ENCODE peak calls at places on chromosome 7, in eight cellular contexts. T, H, A, X, B, Y, Q and F are unnamed samples. For H3K9me3, the result is how much of the 10 kb centered on the place peaks cover.

GRCh38 chr7:149302865-149303264 is 40.9 kb downstream of the ZNF783 start:
- DNase-seq in T (no peak), H (no peak), A (no peak), X (no peak), B (no peak), Y (no peak), Q (no peak), F (no peak)

GRCh38 chr7:1847260-1848001 is 177.4 kb downstream of the ELFN1 start:
- DNase-seq in T (peak), H (no peak), A (no peak), X (no peak), B (no peak), Y (peak), Q (no peak), F (no peak)

GRCh38 chr7:153510674-153511073 is 541.5 kb upstream of the DPP6 start:
- DNase-seq in T (no peak), H (no peak), A (no peak), X (no peak), B (no peak), Y (no peak), Q (no peak), F (no peak)

GRCh38 chr7:3176112-3176836 is 124.8 kb upstream of the SDK1 start:
- DNase-seq in T (no peak), H (no peak), A (no peak), X (no peak), B (no peak), Y (no peak), Q (no peak), F (no peak)

GRCh38 chr7:112763298-112763697 is 26.9 kb downstream of the TMEM168 start:
- DNase-seq in T (no peak), H (no peak), A (no peak), X (no peak), B (no peak), Y (no peak), Q (no peak), F (no peak)

GRCh38 chr7:16431646-16432424 is 10.5 kb upstream of the CRPPA start:
- DNase-seq in T (no peak), H (no peak), A (no peak), X (peak), B (no peak), Y (no peak), Q (peak), F (no peak)

GRCh38 chr7:73585196-73585595 is 6.8 kb upstream of the TBL2 start:
- DNase-seq in T (no peak), H (no peak), A (no peak), X (no peak), B (no peak), Y (peak), Q (no peak), F (no peak)

GRCh38 chr7:4965295-4966022 is 6.5 kb upstream of the MMD2 start:
- DNase-seq in T (no peak), H (no peak), A (no peak), X (no peak), B (no peak), Y (no peak), Q (no peak), F (no peak)

GRCh38 chr7:6226194-6226799 is 46.1 kb downstream of the CYTH3 start:
- DNase-seq in T (no peak), H (no peak), A (no peak), X (no peak), B (no peak), Y (no peak), Q (no peak), F (no peak)

GRCh38 chr7:104903044-104903443 is 111.0 kb upstream of the KMT2E start:
- DNase-seq in T (no peak), H (no peak), A (no peak), X (no peak), B (no peak), Y (no peak), Q (peak), F (no peak)

GRCh38 chr7:90629306-90629918 is 33.3 kb downstream of the CDK14 start:
- DNase-seq in T (no peak), H (no peak), A (no peak), X (peak), B (no peak), Y (no peak), Q (peak), F (peak)

GRCh38 chr7:43467846-43468245 is 115.1 kb upstream of the STK17A start:
- DNase-seq in T (no peak), H (no peak), A (no peak), X (no peak), B (no peak), Y (no peak), Q (no peak), F (no peak)

GRCh38 chr7:123732413-123733091 is 16.3 kb downstream of the WASL start:
- DNase-seq in T (no peak), H (no peak), A (no peak), X (no peak), B (no peak), Y (no peak), Q (no peak), F (no peak)

GRCh38 chr7:93165447-93165846 is 17.3 kb upstream of the SAMD9L start:
- DNase-seq in T (no peak), H (no peak), A (no peak), X (no peak), B (no peak), Y (no peak), Q (no peak), F (no peak)

GRCh38 chr7:114852275-114852674 is 69.6 kb upstream of the MDFIC start:
- DNase-seq in T (no peak), H (no peak), A (no peak), X (no peak), B (no peak), Y (no peak), Q (no peak), F (no peak)

GRCh38 chr7:36746347-36746746 is 22.1 kb upstream of the AOAH start:
- DNase-seq in T (peak), H (no peak), A (no peak), X (no peak), B (no peak), Y (no peak), Q (no peak), F (no peak)

GRCh38 chr7:133155121-133155520 is 73.2 kb upstream of the CHCHD3 start:
- DNase-seq in T (no peak), H (no peak), A (no peak), X (no peak), B (no peak), Y (no peak), Q (no peak), F (no peak)

GRCh38 chr7:38229386-38229785 is 44.0 kb downstream of the TARP start:
- DNase-seq in T (no peak), H (no peak), A (no peak), X (no peak), B (no peak), Y (no peak), Q (no peak), F (no peak)

GRCh38 chr7:5779108-5779507 is 2.4 kb downstream of the RNF216 start:
- DNase-seq in T (no peak), H (no peak), A (no peak), X (no peak), B (no peak), Y (no peak), Q (no peak), F (no peak)

GRCh38 chr7:73669316-73669715 is 1.7 kb downstream of the VPS37D start:
- DNase-seq in T (no peak), H (no peak), A (no peak), X (peak), B (no peak), Y (peak), Q (no peak), F (no peak)

GRCh38 chr7:40186586-40186985 is 51.8 kb downstream of the SUGCT start:
- DNase-seq in T (no peak), H (no peak), A (no peak), X (no peak), B (no peak), Y (no peak), Q (peak), F (no peak)

GRCh38 chr7:12493866-12494265 is 76.7 kb upstream of the SCIN start:
- DNase-seq in T (no peak), H (no peak), A (no peak), X (no peak), B (no peak), Y (no peak), Q (no peak), F (no peak)

GRCh38 chr7:37942934-37943610 is 22.6 kb downstream of the EPDR1 start:
- DNase-seq in T (peak), H (peak), A (peak), X (peak), B (peak), Y (peak), Q (no peak), F (peak)

DNA sequence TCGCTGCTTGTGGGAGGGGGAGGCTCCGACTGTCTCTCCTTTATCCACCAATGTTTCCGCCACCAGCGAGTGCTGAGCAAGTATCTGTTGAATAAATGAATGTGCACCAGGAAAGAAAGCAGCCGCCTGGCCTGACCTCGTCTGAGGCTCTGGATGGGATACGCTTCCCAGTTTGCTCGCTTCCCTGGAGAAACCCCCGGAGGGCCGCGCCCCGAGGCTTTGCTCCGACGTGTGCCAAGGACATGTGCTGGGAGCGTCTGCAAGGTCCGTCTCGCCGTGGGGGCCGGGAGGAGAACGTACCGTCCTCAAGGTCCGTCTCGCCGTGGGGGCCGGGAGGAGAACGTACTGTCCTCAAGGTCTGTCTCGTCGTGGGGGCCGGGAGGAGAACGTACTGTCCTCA is 536.4 kb downstream of the DNAJB6 start:
- DNase-seq in T (no peak), H (no peak), A (no peak), X (no peak), B (no peak), Y (no peak), Q (no peak), F (no peak)
- H3K9me3 ChIP-seq in T (under half), H (under half), A (under half), X (under half), B (under half), Y (under half), Q (under half), F (under half)

GRCh38 chr7:50953303-50953702 is 170.6 kb upstream of the GRB10 start:
- DNase-seq in T (no peak), H (no peak), A (no peak), X (no peak), B (no peak), Y (no peak), Q (no peak), F (peak)

GRCh38 chr7:50956522-50957155 is 173.9 kb upstream of the GRB10 start:
- DNase-seq in T (no peak), H (no peak), A (no peak), X (no peak), B (no peak), Y (no peak), Q (no peak), F (no peak)

GRCh38 chr7:50954245-50954644 is 171.5 kb upstream of the GRB10 start:
- DNase-seq in T (no peak), H (no peak), A (no peak), X (no peak), B (no peak), Y (no peak), Q (no peak), F (no peak)

GRCh38 chr7:50953820-50954219 is 171.1 kb upstream of the GRB10 start:
- DNase-seq in T (no peak), H (no peak), A (no peak), X (peak), B (no peak), Y (no peak), Q (no peak), F (no peak)

DNA sequence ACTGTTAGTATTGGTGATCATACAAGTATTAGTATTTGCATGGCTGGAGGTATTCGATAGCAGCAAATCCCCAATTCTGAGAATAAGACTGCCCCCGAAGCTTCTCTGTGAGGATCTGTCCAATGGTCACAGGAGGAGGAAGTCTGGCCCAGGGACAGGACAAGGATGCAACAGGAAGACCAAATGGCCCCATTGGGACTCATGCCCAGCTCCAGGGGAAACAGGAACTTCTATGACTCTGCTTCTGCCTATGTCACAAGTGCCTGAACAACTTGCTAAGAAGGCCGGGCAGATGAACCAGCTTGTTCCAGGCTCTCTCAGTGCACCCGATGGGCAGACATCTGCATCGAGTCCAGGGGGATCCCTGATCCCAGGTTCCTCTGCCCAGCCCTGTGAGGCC is 172.0 kb upstream of the GRB10 start:
- DNase-seq in T (no peak), H (no peak), A (no peak), X (no peak), B (peak), Y (no peak), Q (no peak), F (no peak)
- H3K27ac ChIP-seq in T (no peak), H (no peak), A (no peak), X (no peak), B (no peak), Y (no peak), Q (no peak), F (no peak)

DNA sequence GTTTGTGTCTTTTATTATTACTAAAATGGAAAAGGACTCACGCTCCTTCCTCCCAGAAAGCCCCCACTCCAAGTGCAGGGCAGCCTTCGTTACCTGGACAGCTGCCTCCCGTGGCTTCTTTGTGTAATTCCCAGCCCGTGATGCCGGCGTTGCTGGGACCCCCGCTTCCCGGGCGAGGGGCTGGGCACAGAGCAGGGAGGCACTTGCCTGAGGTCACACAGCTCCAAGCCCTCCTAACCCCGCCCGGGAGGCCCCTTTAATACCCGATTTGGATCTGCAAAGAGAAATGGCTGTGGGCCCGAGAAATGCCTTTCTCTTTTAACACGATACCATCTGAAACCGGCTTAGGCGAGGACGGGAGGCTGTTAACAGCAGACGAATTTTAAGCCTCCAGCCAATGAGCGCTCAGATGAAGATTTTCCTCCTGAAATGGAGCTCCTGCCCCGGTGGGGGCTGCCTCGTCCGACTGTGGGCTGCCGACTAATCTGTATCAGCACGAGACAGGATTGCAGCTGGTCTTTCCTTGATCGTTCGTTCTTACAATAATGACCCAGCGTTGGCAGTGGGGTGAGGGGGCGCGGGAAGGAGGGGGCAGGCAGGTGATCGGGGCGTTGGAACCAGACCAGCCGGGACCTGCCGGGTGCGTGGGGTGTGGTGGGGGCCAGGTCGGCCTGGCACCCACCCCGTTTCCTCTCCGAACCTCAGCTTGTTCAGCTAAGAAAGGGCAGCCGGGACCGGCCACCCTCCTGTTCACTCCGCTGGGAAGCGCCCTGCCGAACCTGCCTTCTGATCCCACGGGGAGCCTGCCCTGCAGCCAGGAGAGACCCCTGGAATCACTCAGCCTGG is 36.3 kb upstream of the FOXL3 start:
- DNase-seq in T (peak), H (no peak), A (no peak), X (no peak), B (no peak), Y (peak), Q (no peak), F (no peak)
- H3K9me3 ChIP-seq in T (under half), H (under half), A (under half), X (under half), B (under half), Y (under half), Q (under half), F (under half)

GRCh38 chr7:140653319-140654108 is 12.9 kb upstream of the DENND2A start:
- DNase-seq in T (peak), H (peak), A (peak), X (peak), B (peak), Y (no peak), Q (peak), F (peak)

GRCh38 chr7:140654661-140655060 is 14.0 kb upstream of the DENND2A start:
- DNase-seq in T (no peak), H (no peak), A (no peak), X (no peak), B (no peak), Y (no peak), Q (no peak), F (no peak)

GRCh38 chr7:140654109-140654387 is 13.4 kb upstream of the DENND2A start:
- DNase-seq in T (no peak), H (no peak), A (no peak), X (no peak), B (no peak), Y (no peak), Q (no peak), F (no peak)

GRCh38 chr7:140656548-140657515 is 15.9 kb upstream of the ADCK2 start:
- DNase-seq in T (peak), H (peak), A (peak), X (no peak), B (peak), Y (peak), Q (peak), F (no peak)

DNA sequence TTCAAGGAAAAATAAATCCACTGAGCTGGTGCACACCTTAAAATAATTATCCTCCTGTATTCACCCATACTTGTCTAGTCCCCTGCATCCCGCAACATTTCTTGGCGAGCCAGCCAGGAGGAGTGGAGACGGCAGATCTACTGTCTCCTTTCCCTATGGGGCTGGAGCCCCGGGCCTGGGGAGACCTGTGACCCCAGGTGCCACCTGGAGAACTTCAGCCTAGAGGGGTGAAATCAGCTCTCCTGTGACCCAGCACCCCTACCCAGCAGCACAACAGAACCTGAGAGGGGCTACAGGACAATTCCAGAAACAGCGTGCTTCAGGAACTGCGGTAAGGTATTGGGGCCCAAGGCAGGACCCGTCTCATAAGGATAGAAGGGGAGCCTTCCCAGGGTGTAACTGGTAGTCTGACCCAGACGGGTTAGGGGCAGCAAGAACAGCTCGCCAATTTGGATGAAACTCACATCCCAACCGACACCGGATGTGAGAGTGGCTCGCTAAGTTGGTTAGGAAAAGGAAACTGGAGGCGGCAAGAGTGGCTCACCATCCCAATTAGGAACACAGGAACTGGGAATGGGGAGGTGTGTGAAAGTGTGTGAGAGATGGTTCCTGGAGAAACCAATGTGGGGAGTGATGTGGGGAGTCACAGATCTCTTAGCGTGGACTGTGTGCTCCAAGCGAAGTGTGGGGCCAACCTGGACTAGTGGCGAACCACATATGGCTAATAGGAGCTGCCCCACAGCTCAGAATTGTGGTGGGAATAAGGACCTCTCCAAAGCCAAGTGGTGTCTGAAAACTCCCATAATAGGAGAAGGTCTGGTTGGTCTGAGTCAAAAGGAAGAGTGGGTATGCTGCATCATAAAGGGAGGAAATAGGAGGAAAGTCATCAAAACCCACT is 15.1 kb upstream of the DENND2A start:
- DNase-seq in T (peak), H (no peak), A (no peak), X (no peak), B (no peak), Y (no peak), Q (peak), F (no peak)
- H3K27ac ChIP-seq in T (no peak), H (no peak), A (no peak), X (no peak), B (no peak), Y (peak), Q (no peak), F (no peak)

DNA sequence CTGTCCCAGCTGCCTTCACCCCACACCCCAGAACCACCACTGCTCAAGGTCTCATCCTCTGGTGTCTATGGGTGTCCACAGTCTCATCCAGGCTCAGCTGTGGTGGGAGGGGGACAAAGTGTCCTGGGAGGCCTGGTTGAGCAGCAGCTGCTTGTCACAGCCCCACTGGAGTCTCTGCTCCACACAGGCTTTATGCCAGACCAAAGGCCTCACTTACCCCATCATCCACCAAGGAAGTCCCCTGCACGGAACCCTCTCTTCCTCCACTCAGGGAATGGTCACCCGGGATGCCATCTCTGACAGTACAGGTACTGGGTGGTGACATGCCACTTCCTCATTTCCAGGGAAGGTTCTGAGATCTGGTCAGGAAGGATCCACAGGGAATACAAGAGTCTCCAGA is 925.4 kb upstream of the ZNF722 start:
- DNase-seq in T (no peak), H (peak), A (no peak), X (no peak), B (no peak), Y (no peak), Q (no peak), F (no peak)
- H3K9me3 ChIP-seq in T (under half), H (under half), A (under half), X (half or more), B (under half), Y (under half), Q (under half), F (under half)

GRCh38 chr7:29192284-29192683 is 2.3 kb upstream of the CHN2 start:
- DNase-seq in T (no peak), H (no peak), A (no peak), X (no peak), B (no peak), Y (no peak), Q (no peak), F (no peak)

GRCh38 chr7:29189743-29190201 is 4.8 kb upstream of the CHN2 start:
- DNase-seq in T (peak), H (peak), A (peak), X (peak), B (peak), Y (peak), Q (peak), F (peak)

GRCh38 chr7:29192811-29193210 is 1.8 kb upstream of the CHN2 start:
- DNase-seq in T (no peak), H (no peak), A (no peak), X (no peak), B (no peak), Y (no peak), Q (no peak), F (no peak)

GRCh38 chr7:29193316-29194205 is 1.0 kb upstream of the CHN2 start:
- DNase-seq in T (no peak), H (no peak), A (no peak), X (peak), B (peak), Y (no peak), Q (no peak), F (no peak)

GRCh38 chr7:29190349-29191045 is 4.1 kb upstream of the CHN2 start:
- DNase-seq in T (no peak), H (no peak), A (no peak), X (no peak), B (no peak), Y (no peak), Q (no peak), F (no peak)
- H3K27ac ChIP-seq in T (no peak), H (no peak), A (no peak), X (no peak), B (no peak), Y (no peak), Q (no peak), F (no peak)

GRCh38 chr7:53214463-53214862 is 179.0 kb downstream of the POM121L12 start:
- DNase-seq in T (no peak), H (no peak), A (no peak), X (no peak), B (no peak), Y (no peak), Q (no peak), F (no peak)

GRCh38 chr7:53218730-53219504 is 183.5 kb downstream of the POM121L12 start:
- DNase-seq in T (peak), H (no peak), A (peak), X (peak), B (no peak), Y (no peak), Q (no peak), F (no peak)
- H3K9me3 ChIP-seq in T (under half), H (under half), A (under half), X (under half), B (under half), Y (under half), Q (under half), F (under half)